ENCODE peak calls at places on chromosomes 4 and X, in nine cellular contexts. One of them, this sample, is unnamed.

GRCh38 chr4:183403486-183403885 is 41.0 kb upstream of the CDKN2AIP start:
- DNase-seq in progenitor cell of endocrine pancreas: no peak
- DNase-seq in IMR-90: no peak
- DNase-seq in HCT116: no peak
- DNase-seq in A673: no peak
- DNase-seq in fibroblast of the aortic adventitia: no peak
- DNase-seq in heart right ventricle: no peak
- DNase-seq in hepatocyte: no peak
- DNase-seq in thoracic aorta: no peak
- DNase-seq in this sample: no peak

GRCh38 chr4:10168151-10168550 is 51.6 kb upstream of the WDR1 start:
- DNase-seq in progenitor cell of endocrine pancreas: no peak
- DNase-seq in HCT116: no peak
- DNase-seq in A673: no peak
- DNase-seq in hepatocyte: no peak
- DNase-seq in thoracic aorta: no peak
- DNase-seq in heart right ventricle: no peak
- DNase-seq in IMR-90: no peak
- DNase-seq in fibroblast of the aortic adventitia: peak
- DNase-seq in this sample: no peak

GRCh38 chr4:8675383-8675782 is 82.8 kb downstream of the CPZ start:
- DNase-seq in A673: no peak
- DNase-seq in thoracic aorta: no peak
- DNase-seq in progenitor cell of endocrine pancreas: peak
- DNase-seq in IMR-90: peak
- DNase-seq in heart right ventricle: no peak
- DNase-seq in hepatocyte: peak
- DNase-seq in HCT116: no peak
- DNase-seq in fibroblast of the aortic adventitia: no peak
- DNase-seq in this sample: no peak

GRCh38 chrX:76827672-76828071 is 400.2 kb downstream of the MAGEE1 start:
- DNase-seq in heart right ventricle: no peak
- DNase-seq in HCT116: no peak
- DNase-seq in fibroblast of the aortic adventitia: no peak
- DNase-seq in IMR-90: no peak
- DNase-seq in thoracic aorta: no peak
- DNase-seq in progenitor cell of endocrine pancreas: no peak
- DNase-seq in A673: no peak
- DNase-seq in hepatocyte: no peak
- DNase-seq in this sample: no peak

GRCh38 chr4:2942532-2943363 is 20.5 kb downstream of the NOP14 start:
- DNase-seq in thoracic aorta: no peak
- DNase-seq in A673: no peak
- DNase-seq in IMR-90: no peak
- DNase-seq in heart right ventricle: no peak
- DNase-seq in HCT116: no peak
- DNase-seq in hepatocyte: no peak
- DNase-seq in progenitor cell of endocrine pancreas: no peak
- DNase-seq in fibroblast of the aortic adventitia: no peak
- DNase-seq in this sample: no peak

GRCh38 chr4:81166431-81166830 is 48.6 kb downstream of the PRKG2 start:
- DNase-seq in fibroblast of the aortic adventitia: peak
- DNase-seq in progenitor cell of endocrine pancreas: no peak
- DNase-seq in heart right ventricle: no peak
- DNase-seq in IMR-90: no peak
- DNase-seq in thoracic aorta: no peak
- DNase-seq in A673: peak
- DNase-seq in HCT116: no peak
- DNase-seq in hepatocyte: no peak
- DNase-seq in this sample: peak

GRCh38 chrX:103918584-103919335 is 43.7 kb upstream of the TMSB15B start:
- DNase-seq in HCT116: no peak
- DNase-seq in IMR-90: peak
- DNase-seq in heart right ventricle: peak
- DNase-seq in thoracic aorta: no peak
- DNase-seq in progenitor cell of endocrine pancreas: peak
- DNase-seq in fibroblast of the aortic adventitia: peak
- DNase-seq in hepatocyte: peak
- DNase-seq in A673: peak
- DNase-seq in this sample: peak

GRCh38 chr4:74395633-74396032 is 30.7 kb downstream of the EREG start:
- DNase-seq in progenitor cell of endocrine pancreas: no peak
- DNase-seq in A673: no peak
- DNase-seq in thoracic aorta: no peak
- DNase-seq in hepatocyte: no peak
- DNase-seq in HCT116: no peak
- DNase-seq in IMR-90: peak
- DNase-seq in fibroblast of the aortic adventitia: no peak
- DNase-seq in heart right ventricle: no peak
- DNase-seq in this sample: peak

GRCh38 chr4:120718979-120719566 is 203.5 kb downstream of the PRDM5 start:
- DNase-seq in A673: peak
- DNase-seq in IMR-90: peak
- DNase-seq in thoracic aorta: no peak
- DNase-seq in heart right ventricle: peak
- DNase-seq in progenitor cell of endocrine pancreas: no peak
- DNase-seq in HCT116: peak
- DNase-seq in hepatocyte: peak
- DNase-seq in fibroblast of the aortic adventitia: peak
- DNase-seq in this sample: peak

GRCh38 chr4:31411606-31412005 is 691.4 kb downstream of the PCDH7 start:
- DNase-seq in heart right ventricle: no peak
- DNase-seq in IMR-90: no peak
- DNase-seq in fibroblast of the aortic adventitia: no peak
- DNase-seq in hepatocyte: no peak
- DNase-seq in A673: no peak
- DNase-seq in thoracic aorta: no peak
- DNase-seq in progenitor cell of endocrine pancreas: no peak
- DNase-seq in HCT116: no peak
- DNase-seq in this sample: peak

GRCh38 chrX:129741880-129742758 is 3.3 kb downstream of the XPNPEP2 start:
- DNase-seq in IMR-90: no peak
- DNase-seq in heart right ventricle: peak
- DNase-seq in HCT116: no peak
- DNase-seq in hepatocyte: no peak
- DNase-seq in progenitor cell of endocrine pancreas: no peak
- DNase-seq in thoracic aorta: no peak
- DNase-seq in fibroblast of the aortic adventitia: no peak
- DNase-seq in A673: no peak
- DNase-seq in this sample: no peak

GRCh38 chrX:107730991-107731766 is 44.4 kb downstream of the TSC22D3 start:
- DNase-seq in fibroblast of the aortic adventitia: peak
- DNase-seq in thoracic aorta: no peak
- DNase-seq in IMR-90: peak
- DNase-seq in hepatocyte: no peak
- DNase-seq in heart right ventricle: no peak
- DNase-seq in HCT116: no peak
- DNase-seq in A673: no peak
- DNase-seq in progenitor cell of endocrine pancreas: no peak
- DNase-seq in this sample: no peak

GRCh38 chr4:91621446-91621845 is 682.3 kb upstream of the GRID2 start:
- DNase-seq in A673: no peak
- DNase-seq in thoracic aorta: no peak
- DNase-seq in heart right ventricle: no peak
- DNase-seq in fibroblast of the aortic adventitia: no peak
- DNase-seq in HCT116: no peak
- DNase-seq in IMR-90: no peak
- DNase-seq in progenitor cell of endocrine pancreas: no peak
- DNase-seq in hepatocyte: no peak
- DNase-seq in this sample: no peak

GRCh38 chrX:413322-414201 is 26.9 kb upstream of the PPP2R3B start:
- DNase-seq in IMR-90: peak
- DNase-seq in A673: no peak
- DNase-seq in hepatocyte: no peak
- DNase-seq in fibroblast of the aortic adventitia: peak
- DNase-seq in heart right ventricle: peak
- DNase-seq in progenitor cell of endocrine pancreas: no peak
- DNase-seq in thoracic aorta: no peak
- DNase-seq in HCT116: no peak
- DNase-seq in this sample: peak

GRCh38 chrX:97401586-97402101 is 517.9 kb downstream of the RPA4 start:
- DNase-seq in thoracic aorta: no peak
- DNase-seq in IMR-90: peak
- DNase-seq in progenitor cell of endocrine pancreas: no peak
- DNase-seq in HCT116: no peak
- DNase-seq in fibroblast of the aortic adventitia: no peak
- DNase-seq in heart right ventricle: no peak
- DNase-seq in A673: no peak
- DNase-seq in hepatocyte: no peak
- DNase-seq in this sample: no peak

GRCh38 chr4:68995292-68995691 is 43.7 kb upstream of the UGT2A3 start:
- DNase-seq in progenitor cell of endocrine pancreas: no peak
- DNase-seq in fibroblast of the aortic adventitia: no peak
- DNase-seq in HCT116: no peak
- DNase-seq in hepatocyte: no peak
- DNase-seq in IMR-90: no peak
- DNase-seq in thoracic aorta: no peak
- DNase-seq in heart right ventricle: no peak
- DNase-seq in A673: no peak
- DNase-seq in this sample: no peak

GRCh38 chrX:117987376-117987775 is 129.2 kb downstream of the KLHL13 start:
- DNase-seq in HCT116: no peak
- DNase-seq in progenitor cell of endocrine pancreas: no peak
- DNase-seq in IMR-90: peak
- DNase-seq in fibroblast of the aortic adventitia: no peak
- DNase-seq in hepatocyte: no peak
- DNase-seq in A673: no peak
- DNase-seq in thoracic aorta: no peak
- DNase-seq in heart right ventricle: no peak
- DNase-seq in this sample: no peak

GRCh38 chrX:117982702-117983392 is 133.8 kb downstream of the KLHL13 start:
- DNase-seq in hepatocyte: no peak
- DNase-seq in fibroblast of the aortic adventitia: no peak
- DNase-seq in A673: peak
- DNase-seq in progenitor cell of endocrine pancreas: no peak
- DNase-seq in IMR-90: no peak
- DNase-seq in thoracic aorta: no peak
- DNase-seq in HCT116: no peak
- DNase-seq in heart right ventricle: no peak
- DNase-seq in this sample: no peak

GRCh38 chrX:117989512-117989911 is 127.1 kb downstream of the KLHL13 start:
- DNase-seq in HCT116: no peak
- DNase-seq in hepatocyte: no peak
- DNase-seq in A673: no peak
- DNase-seq in IMR-90: no peak
- DNase-seq in progenitor cell of endocrine pancreas: no peak
- DNase-seq in thoracic aorta: no peak
- DNase-seq in fibroblast of the aortic adventitia: no peak
- DNase-seq in heart right ventricle: no peak
- DNase-seq in this sample: no peak

GRCh38 chrX:117990438-117990837 is 126.2 kb downstream of the KLHL13 start:
- DNase-seq in A673: no peak
- DNase-seq in thoracic aorta: no peak
- DNase-seq in heart right ventricle: no peak
- DNase-seq in fibroblast of the aortic adventitia: no peak
- DNase-seq in IMR-90: peak
- DNase-seq in HCT116: no peak
- DNase-seq in hepatocyte: no peak
- DNase-seq in progenitor cell of endocrine pancreas: no peak
- DNase-seq in this sample: no peak

GRCh38 chrX:117985241-117985640 is 131.4 kb downstream of the KLHL13 start:
- DNase-seq in hepatocyte: no peak
- DNase-seq in thoracic aorta: no peak
- DNase-seq in progenitor cell of endocrine pancreas: no peak
- DNase-seq in heart right ventricle: no peak
- DNase-seq in A673: peak
- DNase-seq in fibroblast of the aortic adventitia: no peak
- DNase-seq in IMR-90: peak
- DNase-seq in HCT116: no peak
- DNase-seq in this sample: no peak
- TF ChIP-seq CTCF in hepatocyte: peak
- TF ChIP-seq CTCF in thoracic aorta: no peak
- TF ChIP-seq CTCF in progenitor cell of endocrine pancreas: peak
- TF ChIP-seq CTCF in heart right ventricle: no peak
- TF ChIP-seq CTCF in A673: peak
- TF ChIP-seq CTCF in fibroblast of the aortic adventitia: no peak
- TF ChIP-seq CTCF in IMR-90: peak
- TF ChIP-seq CTCF in HCT116: no peak
- TF ChIP-seq CTCF in this sample: no peak

GRCh38 chr4:147924604-147925412 is 192.9 kb downstream of the ARHGAP10 start:
- DNase-seq in hepatocyte: peak
- DNase-seq in heart right ventricle: peak
- DNase-seq in A673: peak
- DNase-seq in thoracic aorta: no peak
- DNase-seq in progenitor cell of endocrine pancreas: no peak
- DNase-seq in HCT116: no peak
- DNase-seq in fibroblast of the aortic adventitia: peak
- DNase-seq in IMR-90: peak
- DNase-seq in this sample: peak
- TF ChIP-seq CTCF in hepatocyte: peak
- TF ChIP-seq CTCF in heart right ventricle: peak
- TF ChIP-seq CTCF in A673: peak
- TF ChIP-seq CTCF in thoracic aorta: no peak
- TF ChIP-seq CTCF in progenitor cell of endocrine pancreas: peak
- TF ChIP-seq CTCF in HCT116: peak
- TF ChIP-seq CTCF in fibroblast of the aortic adventitia: peak
- TF ChIP-seq CTCF in IMR-90: peak
- TF ChIP-seq CTCF in this sample: peak

GRCh38 chr4:4328206-4328605 is 38.2 kb downstream of the ZBTB49 start:
- DNase-seq in thoracic aorta: no peak
- DNase-seq in progenitor cell of endocrine pancreas: no peak
- DNase-seq in hepatocyte: no peak
- DNase-seq in fibroblast of the aortic adventitia: no peak
- DNase-seq in A673: no peak
- DNase-seq in HCT116: no peak
- DNase-seq in heart right ventricle: no peak
- DNase-seq in IMR-90: no peak
- DNase-seq in this sample: no peak
- TF ChIP-seq CTCF in thoracic aorta: no peak
- TF ChIP-seq CTCF in progenitor cell of endocrine pancreas: no peak
- TF ChIP-seq CTCF in hepatocyte: no peak
- TF ChIP-seq CTCF in fibroblast of the aortic adventitia: no peak
- TF ChIP-seq CTCF in A673: no peak
- TF ChIP-seq CTCF in HCT116: no peak
- TF ChIP-seq CTCF in heart right ventricle: no peak
- TF ChIP-seq CTCF in IMR-90: no peak
- TF ChIP-seq CTCF in this sample: no peak

DNA sequence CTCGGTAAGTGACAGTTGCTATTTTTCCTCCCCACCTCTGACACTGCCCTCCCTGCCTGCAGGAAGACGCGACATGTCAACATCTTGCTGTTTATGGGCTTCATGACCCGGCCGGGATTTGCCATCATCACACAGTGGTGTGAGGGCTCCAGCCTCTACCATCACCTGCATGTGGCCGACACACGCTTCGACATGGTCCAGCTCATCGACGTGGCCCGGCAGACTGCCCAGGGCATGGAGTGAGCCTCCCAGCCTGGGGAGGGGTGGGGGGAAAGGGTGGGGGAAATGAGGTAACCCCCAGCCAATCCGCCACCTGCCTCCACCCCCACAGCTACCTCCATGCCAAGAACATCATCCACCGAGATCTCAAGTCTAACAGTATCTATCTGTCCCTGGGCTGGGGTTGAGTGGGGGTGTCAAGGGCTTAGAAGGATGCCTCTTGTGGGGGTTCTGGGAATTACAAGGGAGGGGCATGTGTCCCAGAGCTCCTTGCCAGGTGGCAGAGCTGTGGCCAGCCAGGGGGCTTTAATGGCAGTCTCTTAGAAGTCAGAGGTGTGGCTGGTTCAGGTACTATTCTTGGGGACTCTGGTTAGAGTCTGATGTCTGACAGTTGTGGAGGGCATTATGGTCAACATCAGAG is 7.8 kb downstream of the ARAF start:
- DNase-seq in hepatocyte: no peak
- DNase-seq in thoracic aorta: no peak
- DNase-seq in HCT116: no peak
- DNase-seq in A673: peak
- DNase-seq in fibroblast of the aortic adventitia: no peak
- DNase-seq in progenitor cell of endocrine pancreas: no peak
- DNase-seq in heart right ventricle: no peak
- DNase-seq in IMR-90: no peak
- DNase-seq in this sample: no peak
- TF ChIP-seq CTCF in hepatocyte: peak
- TF ChIP-seq CTCF in thoracic aorta: peak
- TF ChIP-seq CTCF in HCT116: no peak
- TF ChIP-seq CTCF in A673: peak
- TF ChIP-seq CTCF in fibroblast of the aortic adventitia: peak
- TF ChIP-seq CTCF in progenitor cell of endocrine pancreas: peak
- TF ChIP-seq CTCF in heart right ventricle: peak
- TF ChIP-seq CTCF in IMR-90: peak
- TF ChIP-seq CTCF in this sample: peak